ENCODE peak calls at places on chromosomes 16 and 17, in four cellular contexts. W, P, I and Z are unnamed samples.
A peak's percentile ranks its signal among the peaks of the same experiment; 100 is the strongest.

GRCh38 chr17:17533901-17534441 is 37.8 kb upstream of the RASD1 start:
- DNase-seq in W (no peak), I (no peak), P (no peak), Z (no peak)

GRCh38 chr16:57260294-57260929 is 15.4 kb downstream of the ARL2BP start:
- DNase-seq in P (peak; percentile 71), W (no peak), I (peak; percentile 59), Z (peak; percentile 15)

GRCh38 chr16:12409700-12410099 is 394.0 kb downstream of the CPPED1 start:
- DNase-seq in P (no peak), I (no peak), W (no peak), Z (no peak)

GRCh38 chr16:13923703-13924298 is 3.8 kb downstream of the ERCC4 start:
- DNase-seq in P (no peak), W (no peak), I (no peak), Z (no peak)

GRCh38 chr17:49089094-49089493 is 43.5 kb upstream of the B4GALNT2 start:
- DNase-seq in P (no peak), W (no peak), I (no peak), Z (no peak)

GRCh38 chr16:86396318-86396882 is 113.9 kb upstream of the FOXF1 start:
- DNase-seq in P (no peak), W (no peak), I (peak; percentile 91), Z (no peak)

GRCh38 chr16:1333854-1334719 is 642 bp downstream of the BAIAP3 start:
- DNase-seq in I (no peak), W (no peak), P (no peak), Z (no peak)

GRCh38 chr17:336110-337021 is 16.2 kb downstream of the RPH3AL start:
- DNase-seq in W (no peak), P (no peak), I (peak; percentile 85), Z (no peak)

GRCh38 chr17:79892457-79893236 is 53.4 kb upstream of the CBX4 start:
- DNase-seq in P (no peak), W (no peak), I (peak; percentile 32), Z (no peak)

GRCh38 chr16:69150146-69150865 is 17.9 kb downstream of the UTP4 start:
- DNase-seq in I (no peak), P (no peak), W (peak; percentile 25), Z (no peak)

GRCh38 chr17:39143552-39144093 is 7.8 kb downstream of the PLXDC1 start:
- DNase-seq in W (peak; percentile 22), P (no peak), I (peak; percentile 87), Z (no peak)

GRCh38 chr17:62652251-62653001 is 25.0 kb downstream of the MRC2 start:
- DNase-seq in I (peak; percentile 75), W (no peak), P (no peak), Z (no peak)

GRCh38 chr16:2799205-2799851 is 1.1 kb downstream of the PRSS41 start:
- DNase-seq in I (peak; percentile 57), P (no peak), W (no peak), Z (no peak)

GRCh38 chr17:81393684-81394376 is 1.4 kb upstream of the BAHCC1 start:
- DNase-seq in P (peak; percentile 95), W (peak; percentile 100), I (peak; percentile 100), Z (peak; percentile 92)

GRCh38 chr16:17470871-17471744 is at the start of gene XYLT1:
- DNase-seq in P (peak; percentile 14), I (peak; percentile 94), W (peak; percentile 73), Z (peak; percentile 78)

GRCh38 chr16:84462296-84463210 is 41.9 kb downstream of the MEAK7 start:
- DNase-seq in I (peak; percentile 52), W (no peak), P (no peak), Z (no peak)

GRCh38 chr17:2704031-2704889 is 7.3 kb downstream of the CLUH start:
- DNase-seq in P (no peak), W (no peak), I (peak; percentile 62), Z (no peak)

GRCh38 chr17:59851431-59852375 is 41.0 kb downstream of the TUBD1 start:
- DNase-seq in P (no peak), W (no peak), I (peak; percentile 95), Z (peak; percentile 87)

GRCh38 chr16:70380205-70380918 is 33.7 kb downstream of the DDX19A start:
- DNase-seq in W (peak; percentile 18), I (peak; percentile 80), P (peak; percentile 63), Z (peak; percentile 47)

GRCh38 chr16:70594569-70594968 is 51.8 kb upstream of the IL34 start:
- DNase-seq in W (no peak), I (no peak), P (no peak), Z (no peak)

GRCh38 chr16:49440156-49441065 is 66.8 kb downstream of the C16orf78 start:
- DNase-seq in P (no peak), I (peak; percentile 24), W (no peak), Z (no peak)

GRCh38 chr17:6162216-6162615 is 92.0 kb downstream of the WSCD1 start:
- DNase-seq in I (no peak), P (no peak), W (no peak), Z (no peak)

GRCh38 chr17:62876664-62877411 is 68.7 kb upstream of the MARCHF10 start:
- DNase-seq in W (no peak), P (no peak), I (no peak), Z (no peak)

GRCh38 chr16:84514874-84515835 is 10.7 kb upstream of the MEAK7 start:
- DNase-seq in P (no peak), W (no peak), I (no peak), Z (no peak)

GRCh38 chr17:61330174-61331150 is 69.2 kb upstream of the TBX2 start:
- DNase-seq in I (peak; percentile 32), W (no peak), P (no peak), Z (no peak)

GRCh38 chr17:61406543-61406845 is 6.9 kb downstream of the TBX2 start:
- DNase-seq in P (no peak), I (no peak), W (no peak), Z (no peak)

GRCh38 chr16:14399397-14400284 is 230.4 kb downstream of the PARN start:
- DNase-seq in P (peak; percentile 50), W (peak; percentile 83), I (peak; percentile 79), Z (peak; percentile 59)

GRCh38 chr16:5633845-5634440 is 536.3 kb upstream of the EEF2KMT start:
- DNase-seq in P (no peak), I (no peak), W (no peak), Z (no peak)

GRCh38 chr17:13491916-13492315 is 109.8 kb downstream of the HS3ST3A1 start:
- DNase-seq in P (no peak), W (no peak), I (no peak), Z (no peak)

GRCh38 chr17:16322636-16323035 is 30.6 kb downstream of the CENPV start:
- DNase-seq in I (no peak), P (no peak), W (no peak), Z (peak; percentile 70)

GRCh38 chr17:27504188-27504995 is 48.1 kb downstream of the KSR1 start:
- DNase-seq in P (no peak), I (no peak), W (no peak), Z (no peak)

GRCh38 chr17:11705111-11705510 is 106.8 kb downstream of the DNAH9 start:
- DNase-seq in I (no peak), P (peak; percentile 61), W (no peak), Z (no peak)

GRCh38 chr16:28039493-28039892 is 24.0 kb downstream of the GSG1L start:
- DNase-seq in P (no peak), I (no peak), W (no peak), Z (no peak)

GRCh38 chr16:52547001-52547833 is at the start of gene TOX3:
- DNase-seq in I (no peak), W (no peak), P (no peak), Z (no peak)

GRCh38 chr16:48115299-48115698 is 40.5 kb downstream of the ABCC12 start:
- DNase-seq in P (no peak), I (no peak), W (no peak), Z (no peak)

GRCh38 chr17:78532922-78533640 is 44.1 kb downstream of the DNAH17 start:
- DNase-seq in W (no peak), P (peak; percentile 42), I (no peak), Z (no peak)

GRCh38 chr17:32927724-32928526 is at the start of gene TMEM98:
- DNase-seq in W (no peak), I (no peak), P (no peak), Z (no peak)

GRCh38 chr16:14309001-14309886 is 238.1 kb downstream of the MRTFB start:
- DNase-seq in W (no peak), P (no peak), I (no peak), Z (no peak)

GRCh38 chr17:13940858-13941665 is 128.2 kb upstream of the COX10 start:
- DNase-seq in P (no peak), W (no peak), I (no peak), Z (no peak)

GRCh38 chr16:78125112-78125844 is 25.8 kb downstream of the WWOX start:
- DNase-seq in I (no peak), W (no peak), P (no peak), Z (no peak)

GRCh38 chr16:72786606-72787005 is 261.3 kb downstream of the ZFHX3 start:
- DNase-seq in I (no peak), P (no peak), W (no peak), Z (no peak)
- H3K4me3 ChIP-seq in I (no peak overlapping the region), P (no peak overlapping the region), W (no peak overlapping the region), Z (no peak overlapping the region)

DNA sequence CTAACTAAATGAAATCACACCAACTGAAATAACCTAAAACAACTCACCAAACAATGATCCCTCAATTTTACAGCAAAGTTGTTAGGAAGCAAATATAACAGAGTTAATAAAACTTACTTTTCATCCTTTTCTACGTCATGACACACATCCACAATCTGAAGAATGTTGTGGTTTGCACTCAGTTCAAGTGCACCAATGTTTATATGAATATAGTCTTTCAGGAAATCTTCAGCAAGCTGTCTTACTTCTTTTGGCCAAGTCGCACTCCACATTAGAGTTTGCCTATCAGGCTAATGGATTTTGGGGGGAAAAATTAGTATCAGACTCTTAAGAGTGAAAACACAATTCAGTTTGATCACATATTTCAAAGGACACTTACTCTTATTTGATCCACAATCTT is 3.3 kb downstream of the DDX5 start:
- DNase-seq in W (no peak), I (no peak), P (no peak), Z (no peak)
- H3K4me3 ChIP-seq in W (no peak overlapping the region), I (no peak overlapping the region), P (no peak overlapping the region), Z (no peak overlapping the region)

GRCh38 chr17:9002610-9003354 is 18.5 kb upstream of the NTN1 start:
- DNase-seq in I (no peak), W (no peak), P (no peak), Z (no peak)
- H3K4me3 ChIP-seq in I (peak overlapping the region; percentile 70), W (no peak overlapping the region), P (no peak overlapping the region), Z (no peak overlapping the region)

GRCh38 chr16:75074415-75074793 is 42.2 kb downstream of the LDHD start:
- DNase-seq in W (no peak), P (no peak), I (no peak), Z (no peak)

GRCh38 chr16:75070055-75070841 is 46.3 kb downstream of the LDHD start:
- DNase-seq in W (peak; percentile 31), P (no peak), I (peak; percentile 71), Z (no peak)

GRCh38 chr16:75072239-75072947 is 44.2 kb downstream of the LDHD start:
- DNase-seq in I (no peak), P (no peak), W (no peak), Z (no peak)

GRCh38 chr16:75073551-75074414 is 42.8 kb downstream of the LDHD start:
- DNase-seq in I (no peak), P (no peak), W (no peak), Z (no peak)

DNA sequence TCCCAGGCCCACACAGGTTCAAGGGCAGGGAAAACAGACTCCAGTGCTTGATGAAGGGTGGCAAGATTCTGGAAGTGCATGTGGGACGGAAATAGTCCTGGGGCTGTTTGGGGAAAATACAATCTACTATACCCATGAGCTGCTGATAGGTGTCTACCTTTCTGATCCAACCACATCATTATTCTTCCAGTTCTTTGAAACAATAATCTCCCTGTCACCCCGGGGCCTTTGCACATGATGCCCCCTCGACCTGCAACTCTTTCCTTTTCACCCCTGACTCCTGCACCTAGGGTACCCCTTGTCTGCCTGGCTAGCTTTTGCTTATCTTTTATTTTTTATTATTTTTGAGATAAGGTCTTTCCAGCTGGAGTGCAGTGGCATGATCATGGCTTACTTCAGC is 45.0 kb downstream of the LDHD start:
- DNase-seq in I (no peak), P (no peak), W (no peak), Z (no peak)
- H3K4me3 ChIP-seq in I (no peak overlapping the region), P (no peak overlapping the region), W (no peak overlapping the region), Z (no peak overlapping the region)